ENCODE peak calls at places on chromosomes 11 and 22, in six cellular contexts. X is A549, Z is fibroblast of lung, A is H9, N is hepatocyte, P is transverse colon. J is an unnamed sample.

GRCh38 chr11:129728571-129728970 is 87.1 kb upstream of the TMEM45B start:
- DNase-seq in P (no peak), N (no peak), A (no peak), Z (no peak), X (no peak), J (no peak)

GRCh38 chr11:121240650-121241299 is 51.8 kb upstream of the SC5D start:
- DNase-seq in Z (no peak), X (no peak), N (no peak), P (no peak), A (no peak), J (no peak)

GRCh38 chr11:59802639-59803176 is 7.9 kb downstream of the MRPL16 start:
- DNase-seq in X (peak; percentile 58), P (no peak), N (peak; percentile 62), Z (peak; percentile 72), A (no peak), J (no peak)

GRCh38 chr11:29211205-29211604 is 805.6 kb downstream of the KCNA4 start:
- DNase-seq in P (no peak), X (no peak), A (no peak), Z (no peak), N (no peak), J (no peak)

GRCh38 chr11:2567026-2567671 is 122.3 kb downstream of the KCNQ1 start:
- DNase-seq in A (no peak), Z (no peak), P (no peak), N (no peak), X (no peak), J (peak; percentile 21)

GRCh38 chr22:22933100-22933806 is 45.6 kb downstream of the IGLL5 start:
- DNase-seq in X (no peak), P (no peak), N (no peak), Z (no peak), A (no peak), J (peak; percentile 13)

GRCh38 chr11:33377100-33377851 is 120.1 kb downstream of the HIPK3 start:
- DNase-seq in Z (no peak), P (no peak), A (no peak), X (no peak), N (no peak), J (no peak)

GRCh38 chr11:69330330-69330729 is 36.4 kb downstream of the MYEOV start:
- DNase-seq in Z (no peak), X (no peak), P (no peak), A (no peak), N (no peak), J (no peak)

GRCh38 chr11:3037041-3037944 is 19.9 kb downstream of the CARS1 start:
- DNase-seq in N (peak; percentile 91), X (peak; percentile 75), A (peak; percentile 84), Z (peak; percentile 73), P (peak; percentile 82), J (peak; percentile 86)

GRCh38 chr11:8017894-8018741 is 31.0 kb downstream of the EIF3F start:
- DNase-seq in A (peak; percentile 29), Z (peak; percentile 20), P (no peak), N (peak; percentile 24), X (no peak), J (no peak)

GRCh38 chr22:46077669-46078099 is 72.6 kb upstream of the PPARA start:
- DNase-seq in N (no peak), Z (no peak), P (peak; percentile 8), A (no peak), X (no peak), J (peak; percentile 31)

GRCh38 chr22:42388130-42388797 is 43.9 kb downstream of the NFAM1 start:
- DNase-seq in P (no peak), N (no peak), X (no peak), Z (no peak), A (no peak), J (no peak)

GRCh38 chr11:23112987-23113886 is 253.0 kb upstream of the CCDC179 start:
- DNase-seq in Z (peak; percentile 68), X (peak; percentile 43), P (peak; percentile 77), A (peak; percentile 48), N (peak; percentile 76), J (no peak)

GRCh38 chr11:34050536-34050935 is 995 bp upstream of the CAPRIN1 start:
- DNase-seq in A (no peak), N (no peak), X (no peak), P (no peak), Z (peak; percentile 44), J (no peak)

GRCh38 chr11:130692220-130692619 is 224.1 kb downstream of the SNX19 start:
- DNase-seq in N (no peak), X (no peak), A (no peak), Z (no peak), P (no peak), J (no peak)

GRCh38 chr11:68843052-68843561 is 1.4 kb upstream of the CPT1A start:
- DNase-seq in A (no peak), Z (peak; percentile 43), P (peak; percentile 68), N (no peak), X (no peak), J (no peak)

GRCh38 chr11:9516113-9516512 is 55.3 kb downstream of the ZNF143 start:
- DNase-seq in A (peak; percentile 70), P (no peak), X (peak; percentile 53), Z (no peak), N (peak; percentile 80), J (no peak)

GRCh38 chr22:39214006-39214382 is 30.8 kb downstream of the PDGFB start:
- DNase-seq in A (no peak), N (no peak), Z (no peak), P (no peak), X (no peak), J (peak; percentile 6)

GRCh38 chr11:93902921-93903320 is 52.5 kb upstream of the VSTM5 start:
- DNase-seq in A (no peak), P (no peak), X (no peak), N (no peak), Z (no peak), J (no peak)

GRCh38 chr22:27866136-27867091 is 52.6 kb downstream of the PITPNB start:
- DNase-seq in P (no peak), A (no peak), X (peak; percentile 74), N (peak; percentile 49), Z (peak; percentile 97), J (no peak)

GRCh38 chr22:33023119-33023827 is 34.9 kb downstream of the SYN3 start:
- DNase-seq in X (no peak), P (no peak), N (no peak), A (no peak), Z (no peak), J (no peak)

GRCh38 chr11:35064114-35064800 is 74.7 kb upstream of the CD44 start:
- DNase-seq in A (no peak), X (no peak), Z (peak; percentile 21), P (no peak), N (no peak), J (no peak)

GRCh38 chr11:60360621-60361020 is 17.7 kb upstream of the MS4A7 start:
- DNase-seq in P (no peak), Z (no peak), X (no peak), N (no peak), A (no peak), J (no peak)

GRCh38 chr11:72007587-72007986 is 8.9 kb downstream of the IL18BP start:
- DNase-seq in P (no peak), A (no peak), X (no peak), N (no peak), Z (no peak), J (no peak)
- H3K27ac ChIP-seq in P (no peak overlapping the region), A (no peak overlapping the region), X (no peak overlapping the region), N (no peak overlapping the region), Z (no peak overlapping the region), J (no peak overlapping the region)

GRCh38 chr22:18157714-18158028 is 7.7 kb downstream of the USP18 start:
- DNase-seq in Z (no peak), A (no peak), P (no peak), N (no peak), X (no peak), J (no peak)
- H3K27ac ChIP-seq in Z (peak overlapping the region; percentile 87), A (no peak overlapping the region), P (peak overlapping the region; percentile 30), N (no peak overlapping the region), X (no peak overlapping the region), J (no peak overlapping the region)

DNA sequence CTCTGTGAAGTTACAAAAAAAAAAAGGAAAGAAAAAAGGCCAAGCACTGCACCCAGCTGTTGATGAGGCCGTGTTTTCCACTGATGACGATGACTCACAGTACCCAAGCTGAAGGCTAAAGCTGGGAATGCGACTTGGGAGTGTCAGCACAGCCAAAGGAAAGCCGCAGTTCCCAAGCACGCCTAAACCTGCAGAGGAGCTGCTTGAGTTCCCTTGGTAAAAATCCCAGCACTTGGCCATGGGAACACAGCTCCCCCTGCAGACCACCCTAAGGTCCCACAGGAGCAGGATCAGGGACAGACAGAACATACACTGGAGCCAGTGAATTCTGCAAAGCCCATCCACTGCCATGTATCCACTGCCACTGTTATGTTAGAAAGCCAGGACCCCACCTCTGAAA is 39.9 kb downstream of the SERGEF start:
- DNase-seq in P (peak; percentile 10), Z (peak; percentile 94), X (peak; percentile 62), N (peak; percentile 71), A (peak; percentile 86), J (no peak)
- H3K27ac ChIP-seq in P (no peak overlapping the region), Z (no peak overlapping the region), X (no peak overlapping the region), N (no peak overlapping the region), A (no peak overlapping the region), J (no peak overlapping the region)

GRCh38 chr11:107830915-107831540 is 27.6 kb downstream of the SLC35F2 start:
- DNase-seq in X (no peak), P (no peak), N (no peak), Z (no peak), A (no peak), J (no peak)
- H3K27ac ChIP-seq in X (peak overlapping the region; percentile 42), P (no peak overlapping the region), N (no peak overlapping the region), Z (no peak overlapping the region), A (no peak overlapping the region), J (no peak overlapping the region)

GRCh38 chr11:17075506-17075905 is 2.0 kb downstream of the RPS13 start:
- DNase-seq in N (no peak), Z (no peak), X (no peak), P (no peak), A (no peak), J (no peak)
- H3K27ac ChIP-seq in N (peak overlapping the region; percentile 88), Z (no peak overlapping the region), X (no peak overlapping the region), P (no peak overlapping the region), A (no peak overlapping the region), J (no peak overlapping the region)

GRCh38 chr11:105619556-105619955 is 9.7 kb downstream of the GRIA4 start:
- DNase-seq in X (no peak), Z (no peak), A (no peak), N (no peak), P (no peak), J (no peak)

GRCh38 chr11:105621985-105622384 is 12.1 kb downstream of the GRIA4 start:
- DNase-seq in A (no peak), Z (no peak), X (no peak), P (no peak), N (no peak), J (no peak)

GRCh38 chr11:105613183-105613582 is 3.3 kb downstream of the GRIA4 start:
- DNase-seq in P (no peak), A (no peak), N (no peak), Z (no peak), X (no peak), J (no peak)

GRCh38 chr11:105612766-105613165 is 2.9 kb downstream of the GRIA4 start:
- DNase-seq in A (no peak), P (no peak), Z (no peak), N (no peak), X (no peak), J (no peak)

GRCh38 chr11:105618343-105618955 is 8.6 kb downstream of the GRIA4 start:
- DNase-seq in X (no peak), Z (no peak), P (no peak), A (no peak), N (no peak), J (no peak)
- H3K27ac ChIP-seq in X (no peak overlapping the region), Z (no peak overlapping the region), P (no peak overlapping the region), A (no peak overlapping the region), N (no peak overlapping the region), J (no peak overlapping the region)

J was measured in lower lobe of right lung.